ENCODE peak calls at places on chromosomes 3 and 15, in ten cellular contexts. One of them, this sample, is unnamed. For H3K4me1, the result is how much of the 10 kb centered on the place peaks cover.

GRCh38 chr3:129240436-129240835 is 9.0 kb upstream of the COPG1 start:
- DNase-seq in ovary: no peak
- DNase-seq in left ventricle myocardium inferior: no peak
- DNase-seq in adrenal gland: no peak
- DNase-seq in astrocyte: no peak
- DNase-seq in endodermal cell: no peak
- DNase-seq in tibial artery: no peak
- DNase-seq in esophagus squamous epithelium: no peak
- DNase-seq in PC-9: peak
- DNase-seq in GM23338: no peak
- DNase-seq in this sample: no peak

GRCh38 chr15:50744601-50745000 is 20.9 kb downstream of the SPPL2A start:
- DNase-seq in endodermal cell: no peak
- DNase-seq in esophagus squamous epithelium: no peak
- DNase-seq in adrenal gland: no peak
- DNase-seq in PC-9: no peak
- DNase-seq in astrocyte: peak
- DNase-seq in ovary: no peak
- DNase-seq in GM23338: no peak
- DNase-seq in tibial artery: no peak
- DNase-seq in left ventricle myocardium inferior: no peak
- DNase-seq in this sample: no peak

GRCh38 chr15:62895905-62896316 is 146.6 kb upstream of the TPM1 start:
- DNase-seq in GM23338: no peak
- DNase-seq in astrocyte: peak
- DNase-seq in ovary: no peak
- DNase-seq in left ventricle myocardium inferior: no peak
- DNase-seq in esophagus squamous epithelium: no peak
- DNase-seq in endodermal cell: no peak
- DNase-seq in tibial artery: no peak
- DNase-seq in adrenal gland: no peak
- DNase-seq in PC-9: peak
- DNase-seq in this sample: no peak

GRCh38 chr15:29008846-29009245 is 123.1 kb downstream of the APBA2 start:
- DNase-seq in tibial artery: no peak
- DNase-seq in left ventricle myocardium inferior: no peak
- DNase-seq in adrenal gland: peak
- DNase-seq in PC-9: no peak
- DNase-seq in GM23338: no peak
- DNase-seq in esophagus squamous epithelium: no peak
- DNase-seq in ovary: no peak
- DNase-seq in astrocyte: no peak
- DNase-seq in endodermal cell: no peak
- DNase-seq in this sample: no peak

GRCh38 chr3:150309557-150309956 is 98.5 kb upstream of the TSC22D2 start:
- DNase-seq in PC-9: no peak
- DNase-seq in esophagus squamous epithelium: no peak
- DNase-seq in ovary: no peak
- DNase-seq in GM23338: no peak
- DNase-seq in left ventricle myocardium inferior: no peak
- DNase-seq in adrenal gland: no peak
- DNase-seq in astrocyte: peak
- DNase-seq in endodermal cell: no peak
- DNase-seq in tibial artery: no peak
- DNase-seq in this sample: no peak

GRCh38 chr3:65581313-65581712 is 457.4 kb downstream of the MAGI1 start:
- DNase-seq in adrenal gland: no peak
- DNase-seq in PC-9: no peak
- DNase-seq in endodermal cell: no peak
- DNase-seq in astrocyte: no peak
- DNase-seq in tibial artery: no peak
- DNase-seq in left ventricle myocardium inferior: no peak
- DNase-seq in esophagus squamous epithelium: no peak
- DNase-seq in ovary: no peak
- DNase-seq in GM23338: no peak
- DNase-seq in this sample: no peak

GRCh38 chr3:128491900-128492352 is 1.1 kb downstream of the GATA2 start:
- DNase-seq in tibial artery: no peak
- DNase-seq in left ventricle myocardium inferior: no peak
- DNase-seq in GM23338: no peak
- DNase-seq in adrenal gland: peak
- DNase-seq in PC-9: no peak
- DNase-seq in ovary: no peak
- DNase-seq in esophagus squamous epithelium: no peak
- DNase-seq in astrocyte: no peak
- DNase-seq in endodermal cell: peak
- DNase-seq in this sample: no peak

GRCh38 chr15:26891448-26891881 is 24.6 kb downstream of the GABRA5 start:
- DNase-seq in astrocyte: peak
- DNase-seq in ovary: no peak
- DNase-seq in GM23338: peak
- DNase-seq in left ventricle myocardium inferior: peak
- DNase-seq in endodermal cell: peak
- DNase-seq in tibial artery: no peak
- DNase-seq in esophagus squamous epithelium: no peak
- DNase-seq in PC-9: no peak
- DNase-seq in adrenal gland: peak
- DNase-seq in this sample: no peak

GRCh38 chr15:101156509-101157159 is 95.2 kb downstream of the CHSY1 start:
- DNase-seq in endodermal cell: no peak
- DNase-seq in GM23338: no peak
- DNase-seq in tibial artery: no peak
- DNase-seq in astrocyte: peak
- DNase-seq in ovary: no peak
- DNase-seq in PC-9: no peak
- DNase-seq in esophagus squamous epithelium: no peak
- DNase-seq in left ventricle myocardium inferior: no peak
- DNase-seq in adrenal gland: no peak
- DNase-seq in this sample: no peak

GRCh38 chr15:50440932-50441331 is 16.7 kb downstream of the USP8 start:
- DNase-seq in PC-9: no peak
- DNase-seq in endodermal cell: no peak
- DNase-seq in ovary: no peak
- DNase-seq in astrocyte: no peak
- DNase-seq in tibial artery: no peak
- DNase-seq in left ventricle myocardium inferior: no peak
- DNase-seq in esophagus squamous epithelium: no peak
- DNase-seq in GM23338: no peak
- DNase-seq in adrenal gland: no peak
- DNase-seq in this sample: no peak

DNA sequence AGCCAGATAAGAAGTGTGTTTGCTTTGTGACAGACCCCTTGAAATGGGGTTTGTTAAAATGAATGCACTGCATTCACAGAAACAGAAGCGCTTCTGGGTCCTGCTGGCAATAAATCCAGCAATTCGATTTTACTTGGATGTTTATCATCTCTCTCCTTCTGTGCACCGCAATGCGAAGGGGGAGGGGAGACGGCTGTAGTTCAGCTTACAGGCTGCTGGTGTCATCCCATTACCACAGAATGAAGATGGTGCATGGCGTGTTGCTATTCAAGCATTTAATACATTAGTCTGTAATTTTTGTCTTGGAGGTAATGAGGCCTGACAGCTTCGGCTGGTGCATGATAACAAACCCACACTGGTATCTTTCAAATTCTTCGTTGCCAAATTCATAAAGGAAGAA is 418.1 kb downstream of the OTOL1 start:
- DNase-seq in PC-9: no peak
- DNase-seq in GM23338: peak
- DNase-seq in astrocyte: peak
- DNase-seq in ovary: peak
- DNase-seq in adrenal gland: peak
- DNase-seq in endodermal cell: peak
- DNase-seq in esophagus squamous epithelium: no peak
- DNase-seq in tibial artery: no peak
- DNase-seq in left ventricle myocardium inferior: peak
- DNase-seq in this sample: no peak
- TF ChIP-seq CTCF in PC-9: no peak
- TF ChIP-seq CTCF in GM23338: peak
- TF ChIP-seq CTCF in astrocyte: peak
- TF ChIP-seq CTCF in ovary: no peak
- TF ChIP-seq CTCF in adrenal gland: peak
- TF ChIP-seq CTCF in endodermal cell: peak
- TF ChIP-seq CTCF in esophagus squamous epithelium: no peak
- TF ChIP-seq CTCF in tibial artery: peak
- TF ChIP-seq CTCF in left ventricle myocardium inferior: peak
- TF ChIP-seq CTCF in this sample: no peak

GRCh38 chr3:14476583-14477265 is 63.4 kb downstream of the GRIP2 start:
- DNase-seq in astrocyte: no peak
- DNase-seq in GM23338: no peak
- DNase-seq in tibial artery: no peak
- DNase-seq in left ventricle myocardium inferior: no peak
- DNase-seq in adrenal gland: no peak
- DNase-seq in ovary: no peak
- DNase-seq in esophagus squamous epithelium: no peak
- DNase-seq in endodermal cell: no peak
- DNase-seq in PC-9: no peak
- DNase-seq in this sample: no peak
- H3K4me3 ChIP-seq in astrocyte: no peak
- H3K4me3 ChIP-seq in GM23338: no peak
- H3K4me3 ChIP-seq in tibial artery: no peak
- H3K4me3 ChIP-seq in left ventricle myocardium inferior: no peak
- H3K4me3 ChIP-seq in adrenal gland: no peak
- H3K4me3 ChIP-seq in ovary: no peak
- H3K4me3 ChIP-seq in esophagus squamous epithelium: no peak
- H3K4me3 ChIP-seq in endodermal cell: no peak
- H3K4me3 ChIP-seq in PC-9: no peak
- H3K4me3 ChIP-seq in this sample: no peak

GRCh38 chr3:77500711-77501110 is 460.8 kb downstream of the ROBO2 start:
- DNase-seq in left ventricle myocardium inferior: no peak
- DNase-seq in esophagus squamous epithelium: no peak
- DNase-seq in PC-9: no peak
- DNase-seq in endodermal cell: no peak
- DNase-seq in GM23338: no peak
- DNase-seq in adrenal gland: no peak
- DNase-seq in tibial artery: no peak
- DNase-seq in ovary: no peak
- DNase-seq in astrocyte: no peak
- DNase-seq in this sample: no peak

GRCh38 chr3:77506384-77506783 is 466.5 kb downstream of the ROBO2 start:
- DNase-seq in GM23338: no peak
- DNase-seq in esophagus squamous epithelium: no peak
- DNase-seq in PC-9: no peak
- DNase-seq in ovary: no peak
- DNase-seq in left ventricle myocardium inferior: no peak
- DNase-seq in adrenal gland: no peak
- DNase-seq in astrocyte: no peak
- DNase-seq in tibial artery: no peak
- DNase-seq in endodermal cell: no peak
- DNase-seq in this sample: no peak
- H3K4me1 ChIP-seq in GM23338: under half
- H3K4me1 ChIP-seq in esophagus squamous epithelium: under half
- H3K4me1 ChIP-seq in PC-9: under half
- H3K4me1 ChIP-seq in ovary: under half
- H3K4me1 ChIP-seq in left ventricle myocardium inferior: under half
- H3K4me1 ChIP-seq in adrenal gland: under half
- H3K4me1 ChIP-seq in astrocyte: under half
- H3K4me1 ChIP-seq in tibial artery: under half
- H3K4me1 ChIP-seq in endodermal cell: under half
- H3K4me1 ChIP-seq in this sample: under half

GRCh38 chr3:8423307-8423706 is 78.3 kb upstream of the LMCD1 start:
- DNase-seq in left ventricle myocardium inferior: no peak
- DNase-seq in astrocyte: no peak
- DNase-seq in adrenal gland: no peak
- DNase-seq in ovary: no peak
- DNase-seq in tibial artery: no peak
- DNase-seq in GM23338: no peak
- DNase-seq in PC-9: no peak
- DNase-seq in esophagus squamous epithelium: no peak
- DNase-seq in endodermal cell: no peak
- DNase-seq in this sample: no peak
- TF ChIP-seq CTCF in left ventricle myocardium inferior: no peak
- TF ChIP-seq CTCF in astrocyte: no peak
- TF ChIP-seq CTCF in adrenal gland: no peak
- TF ChIP-seq CTCF in ovary: no peak
- TF ChIP-seq CTCF in tibial artery: no peak
- TF ChIP-seq CTCF in GM23338: no peak
- TF ChIP-seq CTCF in PC-9: no peak
- TF ChIP-seq CTCF in esophagus squamous epithelium: no peak
- TF ChIP-seq CTCF in endodermal cell: no peak
- TF ChIP-seq CTCF in this sample: no peak

DNA sequence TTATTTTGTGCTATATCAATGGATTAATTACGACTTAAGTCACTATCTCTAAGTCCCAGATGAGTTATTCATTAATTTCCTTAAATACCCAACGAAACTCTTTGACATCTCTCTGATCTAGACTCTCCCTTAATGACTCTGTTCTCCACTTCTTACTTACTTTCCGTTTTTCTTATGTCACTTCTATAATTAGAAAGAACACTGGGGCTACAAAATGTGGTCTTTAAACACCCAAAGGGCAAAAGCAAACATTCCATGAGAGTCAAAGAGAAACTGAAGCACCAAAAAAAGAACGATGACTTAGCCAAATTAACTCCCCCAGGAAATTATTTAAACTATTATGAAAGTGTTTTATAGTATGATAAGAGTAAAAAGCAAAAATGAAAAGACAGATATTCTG is 166.4 kb upstream of the UBE2E2 start:
- DNase-seq in ovary: no peak
- DNase-seq in astrocyte: no peak
- DNase-seq in GM23338: no peak
- DNase-seq in PC-9: no peak
- DNase-seq in left ventricle myocardium inferior: no peak
- DNase-seq in esophagus squamous epithelium: no peak
- DNase-seq in tibial artery: no peak
- DNase-seq in adrenal gland: no peak
- DNase-seq in endodermal cell: no peak
- DNase-seq in this sample: no peak
- H3K4me3 ChIP-seq in ovary: no peak
- H3K4me3 ChIP-seq in astrocyte: no peak
- H3K4me3 ChIP-seq in GM23338: no peak
- H3K4me3 ChIP-seq in PC-9: no peak
- H3K4me3 ChIP-seq in left ventricle myocardium inferior: no peak
- H3K4me3 ChIP-seq in esophagus squamous epithelium: no peak
- H3K4me3 ChIP-seq in tibial artery: no peak
- H3K4me3 ChIP-seq in adrenal gland: no peak
- H3K4me3 ChIP-seq in endodermal cell: no peak
- H3K4me3 ChIP-seq in this sample: no peak

DNA sequence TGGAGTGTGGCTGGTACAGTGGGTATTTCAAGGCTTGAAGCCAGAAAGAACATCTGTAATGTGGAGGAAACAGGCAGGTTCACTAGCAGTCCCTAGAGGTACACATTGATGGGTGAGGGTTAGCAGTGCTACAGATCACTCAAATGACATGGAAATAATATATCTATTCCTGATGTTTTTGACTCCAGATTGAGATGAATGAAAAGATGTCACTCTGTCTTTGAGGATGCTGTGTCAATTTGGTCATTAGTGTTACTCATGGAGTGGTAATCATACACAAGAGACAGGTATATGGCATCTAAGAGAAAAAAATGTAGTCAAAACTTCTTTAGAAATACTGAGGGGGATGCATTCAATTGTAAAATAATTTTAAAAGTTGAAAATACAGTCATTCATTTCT is 135.1 kb downstream of the ZIC1 start:
- DNase-seq in astrocyte: no peak
- DNase-seq in left ventricle myocardium inferior: no peak
- DNase-seq in ovary: no peak
- DNase-seq in esophagus squamous epithelium: no peak
- DNase-seq in PC-9: no peak
- DNase-seq in GM23338: no peak
- DNase-seq in endodermal cell: no peak
- DNase-seq in tibial artery: no peak
- DNase-seq in adrenal gland: no peak
- DNase-seq in this sample: no peak
- H3K4me1 ChIP-seq in astrocyte: under half
- H3K4me1 ChIP-seq in left ventricle myocardium inferior: under half
- H3K4me1 ChIP-seq in ovary: under half
- H3K4me1 ChIP-seq in esophagus squamous epithelium: under half
- H3K4me1 ChIP-seq in PC-9: under half
- H3K4me1 ChIP-seq in GM23338: under half
- H3K4me1 ChIP-seq in endodermal cell: under half
- H3K4me1 ChIP-seq in tibial artery: under half
- H3K4me1 ChIP-seq in adrenal gland: under half
- H3K4me1 ChIP-seq in this sample: under half